ENCODE peak calls at places on chromosome 15, in eight cellular contexts. A is HEK293T; L is AG09309; T is activated CD8-positive, alpha-beta T cell treated with anti-CD3 and anti-CD28 coated beads for 36 hours; K is central memory CD8-positive, alpha-beta T cell; E is AML-193; B is stimulated activated naive CD8-positive, alpha-beta T cell treated with anti-CD3 and anti-CD28 coated beads, Interleukin-15, Interleukin-2, amounts not matched to agents 100 U/mL and 50 U/mL, for 24 hours; M is AG08395. R is an unnamed sample.

GRCh38 chr15:34437687-34438086 is at the start of gene GOLGA8A:
- DNase-seq in A (peak; percentile 70), L (peak; percentile 17), T (peak; percentile 86), K (peak; percentile 68), E (peak; percentile 32), B (peak; percentile 88), M (peak; percentile 69), R (peak; percentile 86)

GRCh38 chr15:85600001-85600400 is 194.7 kb downstream of the KLHL25 start:
- DNase-seq in A (no peak), L (no peak), T (no peak), K (no peak), E (no peak), B (no peak), M (no peak), R (no peak)

GRCh38 chr15:39588531-39589192 is 7.8 kb downstream of the THBS1 start:
- DNase-seq in A (no peak), L (peak; percentile 66), T (no peak), K (no peak), E (no peak), B (no peak), M (no peak), R (no peak)

GRCh38 chr15:101115318-101115886 is 136.4 kb downstream of the CHSY1 start:
- DNase-seq in A (no peak), L (no peak), T (no peak), K (no peak), E (no peak), B (no peak), M (no peak), R (no peak)

GRCh38 chr15:51726302-51727073 is 11.0 kb downstream of the LYSMD2 start:
- DNase-seq in A (peak; percentile 16), L (peak; percentile 38), T (peak; percentile 71), K (no peak), E (no peak), B (peak; percentile 49), M (peak; percentile 96), R (no peak)

GRCh38 chr15:82105458-82106205 is 59.8 kb upstream of the MEX3B start:
- DNase-seq in A (no peak), L (peak; percentile 54), T (no peak), K (no peak), E (no peak), B (no peak), M (peak; percentile 71), R (no peak)

GRCh38 chr15:45612790-45613415 is 21.9 kb upstream of the SQOR start:
- DNase-seq in A (no peak), L (no peak), T (no peak), K (no peak), E (no peak), B (no peak), M (peak; percentile 19), R (no peak)

GRCh38 chr15:101490922-101491738 is 1.6 kb upstream of the PCSK6 start:
- DNase-seq in A (no peak), L (no peak), T (no peak), K (no peak), E (no peak), B (no peak), M (no peak), R (no peak)

GRCh38 chr15:79442911-79443310 is 10.8 kb downstream of the MINAR1 start:
- DNase-seq in A (no peak), L (no peak), T (no peak), K (no peak), E (no peak), B (no peak), M (no peak), R (no peak)

GRCh38 chr15:25742421-25743159 is 120.5 kb downstream of the ATP10A start:
- DNase-seq in A (no peak), L (no peak), T (no peak), K (no peak), E (no peak), B (no peak), M (no peak), R (no peak)

GRCh38 chr15:78398076-78398825 is 39.8 kb upstream of the IREB2 start:
- DNase-seq in A (no peak), L (no peak), T (no peak), K (no peak), E (no peak), B (no peak), M (no peak), R (no peak)

GRCh38 chr15:101487060-101487459 is 2.4 kb downstream of the PCSK6 start:
- DNase-seq in A (no peak), L (no peak), T (no peak), K (no peak), E (no peak), B (no peak), M (no peak), R (no peak)

GRCh38 chr15:33125883-33126535 is 68.5 kb downstream of the FMN1 start:
- DNase-seq in A (no peak), L (no peak), T (no peak), K (no peak), E (no peak), B (no peak), M (no peak), R (no peak)

GRCh38 chr15:25664761-25665160 is 198.4 kb downstream of the ATP10A start:
- DNase-seq in A (no peak), L (no peak), T (no peak), K (no peak), E (no peak), B (no peak), M (peak; percentile 48), R (no peak)

GRCh38 chr15:61530769-61531168 is 301.7 kb upstream of the RORA start:
- DNase-seq in A (no peak), L (no peak), T (no peak), K (no peak), E (no peak), B (no peak), M (peak; percentile 10), R (no peak)

GRCh38 chr15:85993116-85993515 is 86.6 kb upstream of the AGBL1 start:
- DNase-seq in A (no peak), L (no peak), T (no peak), K (no peak), E (no peak), B (no peak), M (no peak), R (no peak)

GRCh38 chr15:64893481-64894394 is 18.0 kb upstream of the ANKDD1A start:
- DNase-seq in A (no peak), L (peak; percentile 54), T (peak; percentile 99), K (peak; percentile 85), E (peak; percentile 96), B (peak; percentile 98), M (peak; percentile 85), R (peak; percentile 91)

GRCh38 chr15:34109775-34110663 is 8.1 kb downstream of the PGBD4 start:
- DNase-seq in A (peak; percentile 11), L (peak; percentile 3), T (peak; percentile 15), K (no peak), E (peak; percentile 64), B (no peak), M (peak; percentile 36), R (no peak)

GRCh38 chr15:62107561-62108110 is 40.9 kb downstream of the C2CD4A start:
- DNase-seq in A (no peak), L (no peak), T (no peak), K (no peak), E (no peak), B (no peak), M (no peak), R (no peak)

GRCh38 chr15:96336045-96336642 is 5.6 kb downstream of the NR2F2 start:
- DNase-seq in A (no peak), L (no peak), T (no peak), K (no peak), E (no peak), B (no peak), M (no peak), R (no peak)

GRCh38 chr15:101011582-101011981 is 92.4 kb downstream of the LRRK1 start:
- DNase-seq in A (no peak), L (no peak), T (no peak), K (no peak), E (no peak), B (no peak), M (no peak), R (no peak)

R was measured in T-helper 1 cell.